ENCODE peak calls at places on chromosome 22, in five cellular contexts. One of them, this sample, is unnamed.

GRCh38 chr22:48097723-48098122 is 1335.3 kb downstream of the TBC1D22A start:
- DNase-seq in iris pigment epithelial cell: no peak
- DNase-seq in tibial nerve: no peak
- DNase-seq in NCI-H510A treated with DMSO at 0.1 percent for 48 hours: no peak
- DNase-seq in GM04504: no peak
- DNase-seq in this sample: no peak

GRCh38 chr22:21457023-21457787 is 10.0 kb upstream of the TMEM191C start:
- DNase-seq in iris pigment epithelial cell: peak; percentile 57
- DNase-seq in GM04504: no peak
- DNase-seq in tibial nerve: peak; percentile 4
- DNase-seq in NCI-H510A treated with DMSO at 0.1 percent for 48 hours: no peak
- DNase-seq in this sample: no peak

GRCh38 chr22:29907753-29908515 is 25.0 kb downstream of the MTMR3 start:
- DNase-seq in iris pigment epithelial cell: peak; percentile 98
- DNase-seq in tibial nerve: peak; percentile 46
- DNase-seq in GM04504: peak; percentile 78
- DNase-seq in NCI-H510A treated with DMSO at 0.1 percent for 48 hours: peak; percentile 42
- DNase-seq in this sample: peak; percentile 76

GRCh38 chr22:37931893-37932389 is 21.5 kb downstream of the C22orf23 start:
- DNase-seq in GM04504: no peak
- DNase-seq in tibial nerve: no peak
- DNase-seq in iris pigment epithelial cell: no peak
- DNase-seq in NCI-H510A treated with DMSO at 0.1 percent for 48 hours: no peak
- DNase-seq in this sample: no peak

GRCh38 chr22:26893034-26893710 is 235.8 kb downstream of the MIAT start:
- DNase-seq in NCI-H510A treated with DMSO at 0.1 percent for 48 hours: peak; percentile 64
- DNase-seq in GM04504: no peak
- DNase-seq in tibial nerve: no peak
- DNase-seq in iris pigment epithelial cell: no peak
- DNase-seq in this sample: no peak

GRCh38 chr22:40058265-40058664 is 63.5 kb downstream of the FAM83F start:
- DNase-seq in GM04504: no peak
- DNase-seq in iris pigment epithelial cell: no peak
- DNase-seq in tibial nerve: no peak
- DNase-seq in NCI-H510A treated with DMSO at 0.1 percent for 48 hours: no peak
- DNase-seq in this sample: no peak

GRCh38 chr22:44697423-44698179 is 4.4 kb upstream of the PRR5 start:
- DNase-seq in GM04504: peak; percentile 57
- DNase-seq in NCI-H510A treated with DMSO at 0.1 percent for 48 hours: peak; percentile 4
- DNase-seq in iris pigment epithelial cell: peak; percentile 54
- DNase-seq in tibial nerve: peak; percentile 69
- DNase-seq in this sample: no peak

GRCh38 chr22:46547179-46547882 is 9.9 kb upstream of the CELSR1 start:
- DNase-seq in GM04504: peak; percentile 55
- DNase-seq in iris pigment epithelial cell: peak; percentile 62
- DNase-seq in NCI-H510A treated with DMSO at 0.1 percent for 48 hours: no peak
- DNase-seq in tibial nerve: no peak
- DNase-seq in this sample: no peak

GRCh38 chr22:46524203-46524740 is 13.1 kb downstream of the CELSR1 start:
- DNase-seq in GM04504: no peak
- DNase-seq in iris pigment epithelial cell: no peak
- DNase-seq in NCI-H510A treated with DMSO at 0.1 percent for 48 hours: no peak
- DNase-seq in tibial nerve: no peak
- DNase-seq in this sample: no peak

GRCh38 chr22:46854125-46854870 is 91.8 kb downstream of the TBC1D22A start:
- DNase-seq in GM04504: no peak
- DNase-seq in tibial nerve: no peak
- DNase-seq in iris pigment epithelial cell: peak; percentile 54
- DNase-seq in NCI-H510A treated with DMSO at 0.1 percent for 48 hours: no peak
- DNase-seq in this sample: no peak

GRCh38 chr22:27734066-27734465 is 67.5 kb downstream of the MN1 start:
- DNase-seq in tibial nerve: no peak
- DNase-seq in NCI-H510A treated with DMSO at 0.1 percent for 48 hours: no peak
- DNase-seq in GM04504: no peak
- DNase-seq in iris pigment epithelial cell: no peak
- DNase-seq in this sample: no peak

GRCh38 chr22:41621099-41621910 is at the start of gene XRCC6:
- DNase-seq in tibial nerve: peak; percentile 100
- DNase-seq in iris pigment epithelial cell: peak; percentile 99
- DNase-seq in NCI-H510A treated with DMSO at 0.1 percent for 48 hours: peak; percentile 99
- DNase-seq in GM04504: peak; percentile 99
- DNase-seq in this sample: peak; percentile 98

GRCh38 chr22:33470456-33470855 is 412.3 kb upstream of the SYN3 start:
- DNase-seq in iris pigment epithelial cell: no peak
- DNase-seq in GM04504: no peak
- DNase-seq in NCI-H510A treated with DMSO at 0.1 percent for 48 hours: no peak
- DNase-seq in tibial nerve: no peak
- DNase-seq in this sample: no peak

GRCh38 chr22:20215742-20216141 is 52.4 kb downstream of the RTN4R start:
- DNase-seq in tibial nerve: no peak
- DNase-seq in GM04504: no peak
- DNase-seq in iris pigment epithelial cell: no peak
- DNase-seq in NCI-H510A treated with DMSO at 0.1 percent for 48 hours: no peak
- DNase-seq in this sample: no peak

GRCh38 chr22:25406510-25407210 is 157.8 kb upstream of the GRK3 start:
- DNase-seq in NCI-H510A treated with DMSO at 0.1 percent for 48 hours: no peak
- DNase-seq in iris pigment epithelial cell: no peak
- DNase-seq in GM04504: no peak
- DNase-seq in tibial nerve: no peak
- DNase-seq in this sample: no peak

GRCh38 chr22:44462246-44463015 is 35.6 kb downstream of the RTL6 start:
- DNase-seq in iris pigment epithelial cell: no peak
- DNase-seq in tibial nerve: no peak
- DNase-seq in NCI-H510A treated with DMSO at 0.1 percent for 48 hours: no peak
- DNase-seq in GM04504: no peak
- DNase-seq in this sample: no peak

GRCh38 chr22:48574776-48575566 is 1252.7 kb downstream of the BRD1 start:
- DNase-seq in GM04504: peak; percentile 28
- DNase-seq in NCI-H510A treated with DMSO at 0.1 percent for 48 hours: peak; percentile 41
- DNase-seq in iris pigment epithelial cell: peak; percentile 17
- DNase-seq in tibial nerve: no peak
- DNase-seq in this sample: no peak

GRCh38 chr22:29071261-29072045 is 1.4 kb upstream of the KREMEN1 start:
- DNase-seq in GM04504: no peak
- DNase-seq in NCI-H510A treated with DMSO at 0.1 percent for 48 hours: peak; percentile 35
- DNase-seq in tibial nerve: no peak
- DNase-seq in iris pigment epithelial cell: peak; percentile 29
- DNase-seq in this sample: no peak

GRCh38 chr22:48099251-48099650 is 1336.8 kb downstream of the TBC1D22A start:
- DNase-seq in GM04504: no peak
- DNase-seq in iris pigment epithelial cell: no peak
- DNase-seq in tibial nerve: no peak
- DNase-seq in NCI-H510A treated with DMSO at 0.1 percent for 48 hours: no peak
- DNase-seq in this sample: no peak

GRCh38 chr22:35633520-35633919 is 14.7 kb upstream of the APOL6 start:
- DNase-seq in iris pigment epithelial cell: no peak
- DNase-seq in GM04504: no peak
- DNase-seq in NCI-H510A treated with DMSO at 0.1 percent for 48 hours: no peak
- DNase-seq in tibial nerve: no peak
- DNase-seq in this sample: no peak

GRCh38 chr22:35742342-35743100 is 24.8 kb downstream of the APOL5 start:
- DNase-seq in tibial nerve: no peak
- DNase-seq in GM04504: peak; percentile 65
- DNase-seq in NCI-H510A treated with DMSO at 0.1 percent for 48 hours: no peak
- DNase-seq in iris pigment epithelial cell: peak; percentile 81
- DNase-seq in this sample: peak; percentile 51

GRCh38 chr22:43921361-43921760 is 2.2 kb upstream of the PNPLA3 start:
- DNase-seq in tibial nerve: no peak
- DNase-seq in NCI-H510A treated with DMSO at 0.1 percent for 48 hours: no peak
- DNase-seq in iris pigment epithelial cell: no peak
- DNase-seq in GM04504: peak; percentile 59
- DNase-seq in this sample: peak; percentile 40

GRCh38 chr22:46794067-46794466 is 31.6 kb downstream of the TBC1D22A start:
- DNase-seq in NCI-H510A treated with DMSO at 0.1 percent for 48 hours: no peak
- DNase-seq in tibial nerve: no peak
- DNase-seq in iris pigment epithelial cell: no peak
- DNase-seq in GM04504: no peak
- DNase-seq in this sample: no peak

GRCh38 chr22:39715778-39716495 is 145.4 kb downstream of the CACNA1I start:
- DNase-seq in NCI-H510A treated with DMSO at 0.1 percent for 48 hours: no peak
- DNase-seq in iris pigment epithelial cell: no peak
- DNase-seq in GM04504: no peak
- DNase-seq in tibial nerve: no peak
- DNase-seq in this sample: no peak

GRCh38 chr22:44740307-44740706 is 12.1 kb upstream of the ARHGAP8 start:
- DNase-seq in GM04504: no peak
- DNase-seq in NCI-H510A treated with DMSO at 0.1 percent for 48 hours: no peak
- DNase-seq in iris pigment epithelial cell: no peak
- DNase-seq in tibial nerve: no peak
- DNase-seq in this sample: no peak

GRCh38 chr22:45996241-45997076 is 19.5 kb upstream of the WNT7B start:
- DNase-seq in tibial nerve: no peak
- DNase-seq in iris pigment epithelial cell: peak; percentile 70
- DNase-seq in GM04504: peak; percentile 61
- DNase-seq in NCI-H510A treated with DMSO at 0.1 percent for 48 hours: no peak
- DNase-seq in this sample: no peak

GRCh38 chr22:42996646-42997365 is 18.1 kb downstream of the PACSIN2 start:
- DNase-seq in tibial nerve: no peak
- DNase-seq in GM04504: no peak
- DNase-seq in iris pigment epithelial cell: peak; percentile 66
- DNase-seq in NCI-H510A treated with DMSO at 0.1 percent for 48 hours: no peak
- DNase-seq in this sample: no peak

GRCh38 chr22:19604711-19605268 is 80.6 kb upstream of the CLDN5 start:
- DNase-seq in tibial nerve: no peak
- DNase-seq in NCI-H510A treated with DMSO at 0.1 percent for 48 hours: no peak
- DNase-seq in GM04504: no peak
- DNase-seq in iris pigment epithelial cell: peak; percentile 12
- DNase-seq in this sample: no peak

GRCh38 chr22:36149464-36149863 is 11.1 kb downstream of the APOL3 start:
- DNase-seq in GM04504: no peak
- DNase-seq in iris pigment epithelial cell: no peak
- DNase-seq in tibial nerve: no peak
- DNase-seq in NCI-H510A treated with DMSO at 0.1 percent for 48 hours: no peak
- DNase-seq in this sample: no peak

GRCh38 chr22:46539169-46539568 is 1.7 kb upstream of the CELSR1 start:
- DNase-seq in NCI-H510A treated with DMSO at 0.1 percent for 48 hours: no peak
- DNase-seq in GM04504: no peak
- DNase-seq in tibial nerve: no peak
- DNase-seq in iris pigment epithelial cell: no peak
- DNase-seq in this sample: no peak

GRCh38 chr22:42932857-42933782 is 76.0 kb upstream of the ARFGAP3 start:
- DNase-seq in tibial nerve: no peak
- DNase-seq in NCI-H510A treated with DMSO at 0.1 percent for 48 hours: no peak
- DNase-seq in iris pigment epithelial cell: no peak
- DNase-seq in GM04504: no peak
- DNase-seq in this sample: no peak

GRCh38 chr22:32920032-32920628 is 118.6 kb downstream of the TIMP3 start:
- DNase-seq in tibial nerve: peak; percentile 69
- DNase-seq in GM04504: peak; percentile 32
- DNase-seq in NCI-H510A treated with DMSO at 0.1 percent for 48 hours: no peak
- DNase-seq in iris pigment epithelial cell: peak; percentile 50
- DNase-seq in this sample: no peak

GRCh38 chr22:47307326-47307725 is 544.9 kb downstream of the TBC1D22A start:
- DNase-seq in iris pigment epithelial cell: peak; percentile 37
- DNase-seq in tibial nerve: no peak
- DNase-seq in GM04504: peak; percentile 25
- DNase-seq in NCI-H510A treated with DMSO at 0.1 percent for 48 hours: no peak
- DNase-seq in this sample: no peak

GRCh38 chr22:39908737-39909136 is 7.9 kb downstream of the GRAP2 start:
- DNase-seq in NCI-H510A treated with DMSO at 0.1 percent for 48 hours: no peak
- DNase-seq in iris pigment epithelial cell: peak; percentile 34
- DNase-seq in GM04504: no peak
- DNase-seq in tibial nerve: no peak
- DNase-seq in this sample: no peak

GRCh38 chr22:37735054-37735453 is 38.2 kb downstream of the TRIOBP start:
- DNase-seq in tibial nerve: no peak
- DNase-seq in GM04504: no peak
- DNase-seq in iris pigment epithelial cell: no peak
- DNase-seq in NCI-H510A treated with DMSO at 0.1 percent for 48 hours: no peak
- DNase-seq in this sample: no peak

GRCh38 chr22:30435674-30436126 is 10.1 kb downstream of the MTFP1 start:
- DNase-seq in tibial nerve: no peak
- DNase-seq in GM04504: no peak
- DNase-seq in NCI-H510A treated with DMSO at 0.1 percent for 48 hours: no peak
- DNase-seq in iris pigment epithelial cell: no peak
- DNase-seq in this sample: no peak

GRCh38 chr22:43013355-43014061 is 1.4 kb downstream of the PACSIN2 start:
- DNase-seq in tibial nerve: no peak
- DNase-seq in NCI-H510A treated with DMSO at 0.1 percent for 48 hours: no peak
- DNase-seq in iris pigment epithelial cell: no peak
- DNase-seq in GM04504: no peak
- DNase-seq in this sample: no peak

GRCh38 chr22:47190957-47191323 is 428.5 kb downstream of the TBC1D22A start:
- DNase-seq in NCI-H510A treated with DMSO at 0.1 percent for 48 hours: no peak
- DNase-seq in tibial nerve: no peak
- DNase-seq in iris pigment epithelial cell: no peak
- DNase-seq in GM04504: no peak
- DNase-seq in this sample: no peak